ENCODE peak calls at places on chromosomes 7 and 10, in nine cellular contexts. W is AG04450, E is tibial artery, R is coronary artery, S is hepatocyte, L is fibroblast of lung, M is progenitor cell of endocrine pancreas, O is Peyer's patch, Y is Panc1. D is an unnamed sample.

GRCh38 chr10:130110236-130111114 is at the start of gene C10orf143:
- DNase-seq in M (peak; percentile 96), S (peak; percentile 98), E (peak; percentile 98), O (peak; percentile 99), L (peak; percentile 98), Y (peak; percentile 90), R (peak; percentile 98), W (peak; percentile 94), D (peak; percentile 97)

GRCh38 chr10:50497758-50498157 is 126.0 kb downstream of the SGMS1 start:
- DNase-seq in S (peak; percentile 13), Y (no peak), L (peak; percentile 86), R (no peak), W (no peak), O (no peak), M (no peak), E (no peak), D (no peak)

GRCh38 chr10:3668276-3668960 is 116.6 kb downstream of the KLF6 start:
- DNase-seq in O (peak; percentile 85), Y (no peak), E (peak; percentile 43), R (no peak), S (peak; percentile 76), L (peak; percentile 91), W (peak; percentile 54), M (no peak), D (peak; percentile 25)

GRCh38 chr7:12493407-12493806 is 77.1 kb upstream of the SCIN start:
- DNase-seq in M (no peak), O (no peak), R (no peak), Y (no peak), E (no peak), L (peak; percentile 65), W (no peak), S (no peak), D (no peak)

GRCh38 chr7:150451097-150451793 is 815 bp downstream of the GIMAP8 start:
- DNase-seq in S (no peak), L (no peak), R (no peak), O (peak; percentile 86), M (no peak), E (peak; percentile 66), W (no peak), Y (no peak), D (peak; percentile 45)

GRCh38 chr7:158894825-158895224 is 38.5 kb downstream of the DYNC2I1 start:
- DNase-seq in R (no peak), S (no peak), W (no peak), Y (no peak), M (no peak), O (no peak), E (no peak), L (no peak), D (no peak)

GRCh38 chr10:124037286-124037685 is 56.1 kb downstream of the CHST15 start:
- DNase-seq in M (no peak), E (no peak), W (no peak), Y (no peak), O (no peak), L (no peak), R (no peak), S (no peak), D (no peak)

GRCh38 chr10:124992462-124993344 is 50.8 kb downstream of the ZRANB1 start:
- DNase-seq in L (peak; percentile 54), W (peak; percentile 15), M (peak; percentile 25), R (no peak), Y (peak; percentile 30), S (peak; percentile 70), O (peak; percentile 69), E (peak; percentile 81), D (no peak)

GRCh38 chr7:35717013-35717412 is 22.1 kb upstream of the HERPUD2 start:
- DNase-seq in W (no peak), L (no peak), Y (no peak), R (no peak), M (no peak), E (no peak), S (no peak), O (no peak), D (no peak)

GRCh38 chr10:28686835-28687682 is 9.7 kb downstream of the BAMBI start:
- DNase-seq in R (no peak), S (no peak), W (no peak), L (no peak), O (no peak), Y (no peak), E (no peak), M (no peak), D (no peak)

GRCh38 chr10:31677198-31678138 is 251.2 kb downstream of the ARHGAP12 start:
- DNase-seq in O (no peak), S (no peak), E (no peak), R (no peak), W (no peak), Y (no peak), L (peak; percentile 20), M (no peak), D (no peak)

GRCh38 chr7:25642849-25643248 is 414.6 kb upstream of the NPVF start:
- DNase-seq in M (no peak), Y (no peak), R (no peak), S (no peak), O (no peak), E (no peak), W (no peak), L (no peak), D (no peak)

GRCh38 chr7:151814400-151814914 is 62.5 kb downstream of the PRKAG2 start:
- DNase-seq in M (no peak), L (no peak), E (no peak), R (no peak), W (no peak), Y (no peak), S (no peak), O (no peak), D (no peak)

GRCh38 chr10:31709028-31709427 is 219.6 kb downstream of the ARHGAP12 start:
- DNase-seq in Y (peak; percentile 4), M (no peak), O (no peak), R (no peak), S (no peak), L (no peak), W (no peak), E (no peak), D (no peak)

GRCh38 chr7:164882-165660 is 27.3 kb upstream of the FAM20C start:
- DNase-seq in Y (no peak), S (peak; percentile 76), O (no peak), W (no peak), E (no peak), L (no peak), M (no peak), R (no peak), D (no peak)

GRCh38 chr10:103569877-103570276 is 76.4 kb downstream of the NEURL1 start:
- DNase-seq in L (no peak), Y (no peak), R (no peak), W (no peak), M (no peak), S (no peak), E (no peak), O (no peak), D (no peak)

GRCh38 chr10:69883256-69883655 is 81.5 kb downstream of the COL13A1 start:
- DNase-seq in Y (no peak), O (peak; percentile 66), L (no peak), W (no peak), S (peak; percentile 66), E (no peak), R (no peak), M (no peak), D (no peak)

GRCh38 chr7:102303669-102304422 is 17.2 kb downstream of the SH2B2 start:
- DNase-seq in L (no peak), S (no peak), O (no peak), W (no peak), R (no peak), Y (no peak), M (no peak), E (no peak), D (no peak)

GRCh38 chr10:3119796-3120459 is 52.6 kb downstream of the PFKP start:
- DNase-seq in E (no peak), M (no peak), O (no peak), S (no peak), Y (no peak), L (peak; percentile 19), R (no peak), W (no peak), D (no peak)

DNA sequence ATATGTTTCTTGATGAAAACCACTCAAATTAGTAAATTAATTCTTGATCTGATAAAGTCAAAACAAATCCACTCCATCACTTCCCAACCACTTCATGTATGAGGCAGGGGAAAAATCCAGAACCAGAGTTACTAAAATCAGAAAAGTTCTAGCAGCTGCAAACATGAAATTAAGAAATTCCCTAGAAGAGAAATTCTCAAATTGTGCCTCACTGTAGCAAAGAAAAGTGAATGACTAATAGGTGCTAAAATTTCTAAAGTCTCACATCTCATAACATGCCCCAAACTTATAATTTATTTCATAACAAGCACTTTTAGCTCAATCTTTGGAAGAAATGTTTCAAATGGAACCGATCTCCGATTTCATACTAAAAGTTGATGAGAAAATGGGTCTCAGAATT is 345.0 kb upstream of the AOAH start:
- DNase-seq in O (no peak), S (no peak), L (no peak), E (no peak), M (no peak), W (no peak), Y (no peak), R (no peak), D (no peak)
- TF ChIP-seq CTCF in O (no peak), S (no peak), L (no peak), E (no peak), M (no peak), W (no peak), Y (no peak), R (no peak), D (no peak)

GRCh38 chr10:4867109-4867519 is 41.1 kb downstream of the AKR1E2 start:
- DNase-seq in M (no peak), E (no peak), S (no peak), Y (no peak), L (no peak), W (no peak), O (no peak), R (no peak), D (no peak)
- TF ChIP-seq CTCF in M (no peak), E (no peak), S (no peak), Y (no peak), L (no peak), W (no peak), O (no peak), R (no peak), D (no peak)

GRCh38 chr10:131860806-131861440 is 39.9 kb upstream of the PPP2R2D start:
- DNase-seq in W (no peak), M (no peak), O (peak; percentile 35), L (no peak), S (no peak), R (no peak), Y (no peak), E (peak; percentile 2), D (no peak)
- TF ChIP-seq CTCF in W (no peak), M (peak; percentile 41), O (no peak), L (no peak), S (no peak), R (no peak), Y (no peak), E (no peak), D (no peak)

DNA sequence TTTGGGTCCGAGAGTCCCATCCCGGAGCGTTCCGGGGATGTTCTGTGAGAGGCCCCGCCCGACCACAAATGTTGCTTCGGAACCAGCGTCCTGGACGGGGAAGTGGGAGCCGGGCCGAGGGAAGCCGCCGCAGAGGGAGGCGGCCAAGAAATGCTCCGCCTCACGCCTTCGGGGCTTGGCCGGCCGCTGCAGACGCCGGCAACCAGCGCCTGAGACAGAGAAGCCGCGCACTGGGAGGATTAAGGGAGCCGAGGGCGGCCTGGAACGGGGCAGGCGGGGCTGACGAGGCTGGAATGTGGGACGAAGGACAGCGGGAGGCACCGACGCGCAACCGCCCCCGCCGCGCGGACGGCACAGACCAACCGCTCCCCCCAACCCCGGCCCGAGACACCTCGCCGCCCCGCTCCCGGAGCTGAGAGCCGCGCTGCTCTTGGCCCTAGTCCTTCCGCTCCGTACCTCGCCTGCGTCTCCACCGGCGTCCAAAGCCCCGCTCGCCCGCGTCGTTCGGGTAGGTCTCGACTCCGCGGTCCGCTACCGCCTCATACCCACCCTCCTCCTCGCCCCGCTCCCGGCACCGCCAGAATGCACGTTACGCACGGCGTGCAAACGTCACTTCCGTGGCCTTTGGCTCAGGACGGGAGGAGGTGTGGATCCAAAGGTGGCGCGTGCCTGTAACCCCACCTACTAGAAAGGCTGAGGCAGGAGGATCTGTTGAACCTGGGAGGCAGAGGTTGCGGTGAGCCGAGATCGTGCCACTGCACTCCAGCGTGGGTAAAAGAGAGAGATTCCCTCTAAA is 36.7 kb upstream of the KCTD7 start:
- DNase-seq in S (peak; percentile 94), O (peak; percentile 97), W (peak; percentile 48), M (peak; percentile 72), L (peak; percentile 86), E (peak; percentile 92), Y (peak; percentile 74), R (peak; percentile 95), D (peak; percentile 79)
- TF ChIP-seq CTCF in S (no peak), O (no peak), W (no peak), M (no peak), L (no peak), E (no peak), Y (no peak), R (no peak), D (no peak)

D was measured in natural killer cell.